ENCODE peak calls at places on chromosomes 11 and 22, in four cellular contexts. N is lung, M is brain microvascular endothelial cell, B is thoracic aorta. Y is an unnamed sample.

GRCh38 chr11:117328414-117329010 is 858 bp downstream of the CEP164 start:
- DNase-seq in B (peak; percentile 16), N (peak; percentile 36), M (peak; percentile 36), Y (no peak)

GRCh38 chr11:6674856-6675255 is 8.3 kb downstream of the MRPL17 start:
- DNase-seq in N (no peak), M (no peak), B (no peak), Y (no peak)

GRCh38 chr11:20238712-20239111 is 78.4 kb upstream of the DBX1 start:
- DNase-seq in M (no peak), N (no peak), B (no peak), Y (no peak)

GRCh38 chr11:13297917-13298356 is 20.3 kb downstream of the BMAL1 start:
- DNase-seq in B (no peak), M (no peak), N (peak; percentile 71), Y (no peak)

GRCh38 chr22:43013355-43014061 is 1.4 kb downstream of the PACSIN2 start:
- DNase-seq in N (no peak), M (no peak), B (no peak), Y (no peak)

GRCh38 chr11:133163463-133164419 is 368.6 kb downstream of the OPCML start:
- DNase-seq in M (peak; percentile 36), B (no peak), N (no peak), Y (no peak)

GRCh38 chr11:44110231-44110679 is 14.8 kb downstream of the EXT2 start:
- DNase-seq in N (peak; percentile 43), B (no peak), M (peak; percentile 53), Y (no peak)

GRCh38 chr11:96264364-96264763 is 78.6 kb downstream of the MAML2 start:
- DNase-seq in B (no peak), N (no peak), M (no peak), Y (no peak)

GRCh38 chr11:118673361-118674093 is 5.9 kb downstream of the TREH start:
- DNase-seq in M (no peak), B (no peak), N (no peak), Y (no peak)

GRCh38 chr11:107998761-107999160 is 9.9 kb upstream of the CUL5 start:
- DNase-seq in N (no peak), B (no peak), M (no peak), Y (no peak)

DNA sequence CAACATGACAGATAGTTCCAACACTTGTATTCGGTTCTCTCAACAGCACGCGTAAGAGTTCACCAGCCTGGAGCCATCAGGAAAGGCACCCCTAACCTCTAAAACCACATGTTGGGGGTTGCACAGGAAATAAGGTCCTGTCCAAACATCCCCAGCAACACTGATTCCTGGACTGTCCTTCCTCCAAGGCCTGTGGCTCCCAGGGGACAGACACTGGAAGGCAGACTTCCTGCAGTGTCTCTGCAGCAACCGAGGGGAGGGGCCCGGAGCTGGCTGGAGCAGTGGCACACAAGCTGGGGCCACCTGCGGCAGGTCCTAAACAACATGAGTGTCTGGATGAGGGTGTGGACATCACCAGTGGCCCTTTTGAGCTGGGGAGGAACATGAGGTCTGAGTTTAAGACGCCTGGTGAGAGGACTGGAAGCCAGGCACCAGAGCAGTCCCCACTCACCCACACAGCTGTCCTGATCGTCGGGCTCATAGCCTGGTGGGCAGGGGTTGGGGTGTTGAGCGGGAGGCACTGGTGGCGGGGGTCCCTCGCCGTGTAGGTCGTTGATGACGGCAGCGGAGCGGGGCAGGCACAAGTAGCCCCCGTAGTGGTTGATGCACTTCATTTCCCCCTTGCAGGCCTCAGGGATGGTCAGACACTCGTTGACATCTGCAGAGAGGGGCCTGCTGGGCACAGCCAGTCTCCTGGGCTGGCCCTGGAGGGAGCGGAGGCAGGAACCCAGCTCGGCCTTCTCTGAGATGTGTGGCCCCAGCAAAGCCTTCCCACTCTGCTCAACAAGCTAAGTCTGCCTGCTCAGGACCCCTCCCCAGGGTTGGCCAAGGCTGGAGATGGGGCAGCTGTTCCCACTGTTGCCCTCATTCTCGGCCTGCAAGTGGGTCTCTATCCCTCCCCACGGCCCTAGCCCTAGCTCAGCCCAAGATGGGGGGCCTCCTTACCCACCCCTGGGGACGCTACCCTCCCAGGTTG is 1.6 kb downstream of the EFEMP2 start:
- DNase-seq in B (no peak), N (no peak), M (no peak), Y (no peak)
- H3K4me3 ChIP-seq in B (peak overlapping the region; percentile 90), N (no peak overlapping the region), M (peak overlapping the region; percentile 72), Y (peak overlapping the region; percentile 76)

GRCh38 chr22:29207231-29207550 is 1.5 kb downstream of the EMID1 start:
- DNase-seq in M (no peak), B (no peak), N (no peak), Y (no peak)
- H3K4me3 ChIP-seq in M (no peak overlapping the region), B (no peak overlapping the region), N (no peak overlapping the region), Y (no peak overlapping the region)

DNA sequence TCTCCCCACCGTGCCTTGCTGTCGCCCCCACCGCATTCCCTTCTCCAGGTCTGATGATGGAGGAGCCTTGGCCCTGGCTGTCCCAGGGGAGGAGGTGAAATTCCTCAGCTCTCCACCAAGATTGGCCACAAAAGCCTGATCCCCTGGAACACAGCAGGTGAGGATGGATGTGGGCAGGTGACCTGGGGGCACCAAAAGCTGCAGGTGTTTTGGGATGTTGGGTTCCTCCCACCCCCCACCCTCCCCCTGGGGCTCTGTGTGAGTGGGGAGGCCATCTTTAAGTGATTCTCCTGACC is 640 bp downstream of the TRIOBP start:
- DNase-seq in N (no peak), M (no peak), B (no peak), Y (no peak)
- H3K4me3 ChIP-seq in N (no peak overlapping the region), M (no peak overlapping the region), B (no peak overlapping the region), Y (no peak overlapping the region)

GRCh38 chr22:49847751-49848689 is 5.6 kb upstream of the ZBED4 start:
- DNase-seq in M (no peak), N (no peak), B (no peak), Y (no peak)
- H3K4me3 ChIP-seq in M (no peak overlapping the region), N (peak overlapping the region; percentile 25), B (peak overlapping the region; percentile 72), Y (peak overlapping the region; percentile 52)

GRCh38 chr11:64085915-64086262 is 50.2 kb downstream of the FLRT1 start:
- DNase-seq in N (no peak), M (no peak), B (no peak), Y (no peak)

GRCh38 chr11:64081663-64082442 is 46.1 kb downstream of the FLRT1 start:
- DNase-seq in B (no peak), N (no peak), M (no peak), Y (no peak)

GRCh38 chr11:64084146-64084961 is 48.6 kb downstream of the FLRT1 start:
- DNase-seq in N (no peak), M (no peak), B (no peak), Y (no peak)

GRCh38 chr11:64084962-64085710 is 49.4 kb downstream of the FLRT1 start:
- DNase-seq in B (no peak), N (no peak), M (no peak), Y (no peak)

GRCh38 chr11:64083681-64084080 is 48.0 kb downstream of the FLRT1 start:
- DNase-seq in M (no peak), N (no peak), B (no peak), Y (no peak)
- H3K4me3 ChIP-seq in M (no peak overlapping the region), N (no peak overlapping the region), B (no peak overlapping the region), Y (no peak overlapping the region)

DNA sequence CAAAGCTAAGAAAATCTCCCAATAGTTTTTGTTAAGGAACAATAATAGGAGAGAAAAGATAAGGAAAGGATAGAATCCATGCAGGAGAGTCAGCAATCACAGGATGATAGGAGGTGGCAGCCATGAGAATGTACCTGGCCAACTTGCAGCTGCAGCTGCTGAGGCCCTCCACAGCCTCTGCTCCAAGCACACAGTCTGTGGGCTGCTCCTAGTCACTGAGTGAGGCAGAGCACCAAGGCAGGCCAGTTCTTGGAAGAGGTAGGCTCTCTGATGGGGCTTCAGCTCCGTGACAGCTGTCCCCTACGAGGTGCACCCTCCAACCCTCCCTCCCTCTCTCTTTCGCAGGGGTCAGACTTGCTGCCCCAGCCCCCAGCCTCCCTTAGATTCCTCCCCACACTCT is 5.5 kb upstream of the KCNJ1 start:
- DNase-seq in N (no peak), B (no peak), M (no peak), Y (no peak)
- H3K4me3 ChIP-seq in N (no peak overlapping the region), B (no peak overlapping the region), M (no peak overlapping the region), Y (no peak overlapping the region)

GRCh38 chr11:3796796-3797328 is 492 bp downstream of the NUP98 start:
- DNase-seq in M (no peak), B (no peak), N (peak; percentile 58), Y (no peak)

GRCh38 chr11:3799143-3799542 is 1.8 kb upstream of the NUP98 start:
- DNase-seq in N (no peak), M (no peak), B (no peak), Y (no peak)

GRCh38 chr11:3797329-3798090 is at the start of gene NUP98:
- DNase-seq in B (peak; percentile 99), M (peak; percentile 100), N (peak; percentile 100), Y (peak; percentile 100)

GRCh38 chr11:3796346-3796745 is 1.0 kb downstream of the NUP98 start:
- DNase-seq in M (no peak), B (no peak), N (no peak), Y (no peak)

GRCh38 chr11:3795131-3796092 is 1.9 kb downstream of the NUP98 start:
- DNase-seq in M (no peak), N (no peak), B (no peak), Y (no peak)
- H3K4me3 ChIP-seq in M (peak overlapping the region; percentile 97), N (no peak overlapping the region), B (peak overlapping the region; percentile 94), Y (peak overlapping the region; percentile 67)

GRCh38 chr11:67269401-67270255 is 3.4 kb downstream of the GRK2 start:
- DNase-seq in N (no peak), M (no peak), B (no peak), Y (no peak)

GRCh38 chr11:67267188-67268035 is 1.1 kb downstream of the GRK2 start:
- DNase-seq in N (no peak), B (no peak), M (no peak), Y (no peak)

GRCh38 chr11:67270256-67271211 is 4.3 kb downstream of the GRK2 start:
- DNase-seq in N (no peak), B (no peak), M (no peak), Y (no peak)

GRCh38 chr11:67268036-67268683 is 1.9 kb downstream of the GRK2 start:
- DNase-seq in M (no peak), N (no peak), B (no peak), Y (no peak)

GRCh38 chr11:67268684-67269268 is 2.5 kb downstream of the GRK2 start:
- DNase-seq in B (no peak), N (no peak), M (no peak), Y (no peak)
- H3K4me3 ChIP-seq in B (peak overlapping the region; percentile 90), N (no peak overlapping the region), M (no peak overlapping the region), Y (no peak overlapping the region)

GRCh38 chr11:58530236-58530635 is 22.3 kb upstream of the OR5B21 start:
- DNase-seq in N (no peak), M (no peak), B (no peak), Y (no peak)

GRCh38 chr11:58525037-58525614 is 17.2 kb upstream of the OR5B21 start:
- DNase-seq in B (no peak), M (no peak), N (no peak), Y (no peak)

GRCh38 chr11:58527429-58527828 is 19.5 kb upstream of the OR5B21 start:
- DNase-seq in M (no peak), N (no peak), B (no peak), Y (no peak)

GRCh38 chr11:58524232-58525036 is 16.5 kb upstream of the OR5B21 start:
- DNase-seq in M (peak; percentile 75), B (peak; percentile 13), N (peak; percentile 54), Y (no peak)
- H3K4me3 ChIP-seq in M (peak overlapping the region; percentile 3), B (peak overlapping the region; percentile 57), N (no peak overlapping the region), Y (peak overlapping the region; percentile 17)